ENCODE peak calls at places on chromosomes 6 and 20, in four cellular contexts. One of them, this sample, is unnamed.
A peak's percentile ranks its signal among the peaks of the same experiment; 100 is the strongest.

GRCh38 chr6:122059918-122060317 is 339.5 kb upstream of the HSF2 start:
- DNase-seq in HepG2: no peak
- DNase-seq in H1: no peak
- DNase-seq in K562: no peak
- DNase-seq in this sample: no peak

GRCh38 chr20:58073945-58074920 is 154.2 kb downstream of the ANKRD60 start:
- DNase-seq in K562: no peak
- DNase-seq in H1: no peak
- DNase-seq in HepG2: no peak
- DNase-seq in this sample: peak; percentile 81

GRCh38 chr6:87250019-87250418 is 72.4 kb upstream of the SMIM8 start:
- DNase-seq in H1: no peak
- DNase-seq in K562: no peak
- DNase-seq in HepG2: no peak
- DNase-seq in this sample: no peak

GRCh38 chr20:1150218-1150617 is 31.8 kb downstream of the PSMF1 start:
- DNase-seq in H1: no peak
- DNase-seq in K562: no peak
- DNase-seq in HepG2: peak; percentile 69
- DNase-seq in this sample: no peak

GRCh38 chr20:9660236-9660868 is 146.0 kb downstream of the LAMP5 start:
- DNase-seq in HepG2: peak; percentile 16
- DNase-seq in H1: no peak
- DNase-seq in K562: no peak
- DNase-seq in this sample: peak; percentile 4

GRCh38 chr20:34771680-34772081 is 53.8 kb downstream of the NCOA6 start:
- DNase-seq in HepG2: no peak
- DNase-seq in H1: no peak
- DNase-seq in K562: no peak
- DNase-seq in this sample: no peak

GRCh38 chr20:59002874-59003399 is 4.1 kb downstream of the CTSZ start:
- DNase-seq in HepG2: no peak
- DNase-seq in K562: no peak
- DNase-seq in H1: no peak
- DNase-seq in this sample: no peak

GRCh38 chr6:64280569-64280968 is 645.0 kb downstream of the PHF3 start:
- DNase-seq in H1: no peak
- DNase-seq in HepG2: peak; percentile 21
- DNase-seq in K562: no peak
- DNase-seq in this sample: peak; percentile 45

GRCh38 chr20:48065833-48066232 is 280.6 kb upstream of the SULF2 start:
- DNase-seq in H1: no peak
- DNase-seq in K562: no peak
- DNase-seq in HepG2: no peak
- DNase-seq in this sample: no peak

GRCh38 chr6:135535989-135536414 is 38.5 kb upstream of the AHI1 start:
- DNase-seq in H1: no peak
- DNase-seq in HepG2: peak; percentile 40
- DNase-seq in K562: peak; percentile 52
- DNase-seq in this sample: peak; percentile 70

GRCh38 chr6:13065596-13065995 is 262.7 kb downstream of the TBC1D7 start:
- DNase-seq in K562: no peak
- DNase-seq in HepG2: no peak
- DNase-seq in H1: no peak
- DNase-seq in this sample: no peak

GRCh38 chr6:159984268-159984786 is 15.4 kb downstream of the IGF2R start:
- DNase-seq in HepG2: no peak
- DNase-seq in K562: peak; percentile 51
- DNase-seq in H1: no peak
- DNase-seq in this sample: no peak

GRCh38 chr6:89388846-89389245 is 23.2 kb downstream of the RRAGD start:
- DNase-seq in HepG2: no peak
- DNase-seq in K562: no peak
- DNase-seq in H1: no peak
- DNase-seq in this sample: no peak

GRCh38 chr6:148218542-148219258 is 123.9 kb upstream of the SASH1 start:
- DNase-seq in HepG2: no peak
- DNase-seq in H1: no peak
- DNase-seq in K562: no peak
- DNase-seq in this sample: no peak

GRCh38 chr6:167221408-167222201 is 63.8 kb upstream of the GPR31 start:
- DNase-seq in HepG2: no peak
- DNase-seq in H1: no peak
- DNase-seq in K562: no peak
- DNase-seq in this sample: no peak

GRCh38 chr20:17614176-17614811 is 44.4 kb downstream of the DSTN start:
- DNase-seq in H1: no peak
- DNase-seq in K562: no peak
- DNase-seq in HepG2: no peak
- DNase-seq in this sample: no peak

GRCh38 chr6:154249499-154250298 is 106.9 kb downstream of the IPCEF1 start:
- DNase-seq in H1: no peak
- DNase-seq in HepG2: no peak
- DNase-seq in K562: no peak
- DNase-seq in this sample: no peak

GRCh38 chr6:101444717-101445116 is 51.2 kb downstream of the GRIK2 start:
- DNase-seq in H1: no peak
- DNase-seq in HepG2: no peak
- DNase-seq in K562: no peak
- DNase-seq in this sample: no peak

GRCh38 chr6:36353411-36353915 is 16.8 kb upstream of the BNIP5 start:
- DNase-seq in H1: no peak
- DNase-seq in K562: no peak
- DNase-seq in HepG2: no peak
- DNase-seq in this sample: peak; percentile 35

GRCh38 chr6:43740321-43740960 is 29.6 kb upstream of the VEGFA start:
- DNase-seq in H1: no peak
- DNase-seq in HepG2: no peak
- DNase-seq in K562: no peak
- DNase-seq in this sample: no peak

GRCh38 chr20:47698142-47698541 is 87.1 kb downstream of the SULF2 start:
- DNase-seq in H1: no peak
- DNase-seq in K562: no peak
- DNase-seq in HepG2: no peak
- DNase-seq in this sample: no peak

GRCh38 chr6:153947817-153948447 is 91.1 kb upstream of the OPRM1 start:
- DNase-seq in HepG2: peak; percentile 20
- DNase-seq in K562: peak; percentile 7
- DNase-seq in H1: peak; percentile 27
- DNase-seq in this sample: no peak

DNA sequence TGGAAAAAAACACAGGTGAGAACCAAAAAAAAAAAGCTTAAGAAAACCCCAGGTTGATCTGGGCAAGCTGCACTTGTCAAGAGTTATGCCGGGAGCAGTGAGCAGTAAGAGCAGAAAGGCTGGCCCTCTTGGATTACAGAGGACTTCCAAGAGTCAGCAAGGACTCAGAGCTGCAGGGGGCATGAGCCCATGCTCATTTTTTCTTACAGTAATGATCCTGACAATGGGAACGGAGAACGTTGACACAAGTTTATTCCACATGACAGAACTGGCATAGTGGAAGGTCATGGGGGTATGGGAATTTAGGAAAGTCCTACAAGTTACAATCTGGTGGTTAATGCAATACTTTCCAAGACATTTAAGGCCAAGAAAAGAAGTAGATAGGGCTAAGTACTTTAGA is 256.6 kb downstream of the GMDS start:
- DNase-seq in HepG2: no peak
- DNase-seq in K562: no peak
- DNase-seq in H1: no peak
- DNase-seq in this sample: no peak
- TF ChIP-seq JUN in HepG2: no peak
- TF ChIP-seq JUN in K562: no peak
- TF ChIP-seq JUN in H1: no peak
- TF ChIP-seq JUN in this sample: no peak

GRCh38 chr6:52000064-52000463 is 87.3 kb downstream of the PKHD1 start:
- DNase-seq in H1: no peak
- DNase-seq in K562: no peak
- DNase-seq in HepG2: no peak
- DNase-seq in this sample: no peak
- H3K4me2 ChIP-seq in H1: no peak overlapping the region
- H3K4me2 ChIP-seq in K562: no peak overlapping the region
- H3K4me2 ChIP-seq in HepG2: no peak overlapping the region
- H3K4me2 ChIP-seq in this sample: no peak overlapping the region

DNA sequence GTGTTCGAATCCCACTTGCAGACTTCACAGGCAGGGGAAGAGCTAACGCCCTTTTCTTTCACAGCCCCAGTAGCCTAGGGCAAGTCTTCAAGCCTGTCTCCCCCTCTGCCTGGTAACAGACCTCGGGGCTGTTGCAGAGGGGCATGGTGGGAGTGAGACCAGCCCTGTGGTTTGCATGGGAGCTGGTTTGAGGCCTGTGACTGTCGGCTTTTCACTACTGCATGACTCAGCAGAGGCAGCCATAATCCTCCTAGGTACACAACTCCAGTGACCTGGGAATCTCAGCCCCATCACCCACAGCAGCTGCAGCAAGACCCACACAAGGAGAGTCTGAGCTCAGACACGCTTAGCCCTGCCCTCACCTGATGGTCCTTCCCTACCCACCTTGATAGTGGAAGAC is 55.3 kb upstream of the POPDC3 start:
- DNase-seq in HepG2: no peak
- DNase-seq in H1: no peak
- DNase-seq in K562: no peak
- DNase-seq in this sample: no peak
- H2AFZ ChIP-seq in HepG2: peak overlapping the region; percentile 42
- H2AFZ ChIP-seq in H1: peak overlapping the region; percentile 76
- H2AFZ ChIP-seq in K562: peak overlapping the region; percentile 31
- H2AFZ ChIP-seq in this sample: no peak overlapping the region

GRCh38 chr20:56693217-56693616 is 64.1 kb downstream of the TFAP2C start:
- DNase-seq in K562: no peak
- DNase-seq in HepG2: no peak
- DNase-seq in H1: no peak
- DNase-seq in this sample: no peak
- TF ChIP-seq JUN in K562: no peak
- TF ChIP-seq JUN in HepG2: no peak
- TF ChIP-seq JUN in H1: no peak
- TF ChIP-seq JUN in this sample: no peak

This sample was measured in endothelial cell of umbilical vein.